ENCODE peak calls at places on chromosomes 3 and 15, in four cellular contexts. I is GM12878, W is H1, X is K562. V is an unnamed sample.

GRCh38 chr15:77541421-77542181 is 91.1 kb downstream of the LINGO1 start:
- DNase-seq in I (no peak), W (no peak), X (no peak), V (peak; percentile 22)

GRCh38 chr3:110296885-110297284 is 774.7 kb upstream of the NECTIN3 start:
- DNase-seq in I (no peak), W (no peak), X (no peak), V (peak; percentile 40)

GRCh38 chr15:64857421-64857820 is 15.7 kb downstream of the PLEKHO2 start:
- DNase-seq in I (no peak), W (no peak), X (no peak), V (peak; percentile 77)

GRCh38 chr15:33810806-33811205 is 157.5 kb upstream of the CHRM5 start:
- DNase-seq in I (no peak), W (no peak), X (no peak), V (no peak)

GRCh38 chr3:32399030-32399620 is 7.5 kb downstream of the CMTM7 start:
- DNase-seq in I (no peak), W (no peak), X (peak; percentile 68), V (peak; percentile 60)

GRCh38 chr15:69074011-69074842 is 59.7 kb downstream of the NOX5 start:
- DNase-seq in I (no peak), W (peak; percentile 54), X (peak; percentile 11), V (peak; percentile 54)

GRCh38 chr3:50658831-50659230 is 15.9 kb upstream of the DOCK3 start:
- DNase-seq in I (no peak), W (no peak), X (no peak), V (no peak)

GRCh38 chr15:93483923-93484322 is 394.9 kb upstream of the RGMA start:
- DNase-seq in I (no peak), W (no peak), X (no peak), V (no peak)

GRCh38 chr3:42698911-42699230 is 3.7 kb downstream of the HHATL start:
- DNase-seq in I (no peak), W (no peak), X (no peak), V (no peak)

GRCh38 chr3:127865941-127866340 is 43.6 kb upstream of the MGLL start:
- DNase-seq in I (no peak), W (no peak), X (no peak), V (peak; percentile 49)

GRCh38 chr3:38536686-38537085 is 40.5 kb downstream of the EXOG start:
- DNase-seq in I (no peak), W (no peak), X (no peak), V (no peak)

GRCh38 chr15:74913041-74913440 is 6.4 kb upstream of the FAM219B start:
- DNase-seq in I (no peak), W (no peak), X (no peak), V (peak; percentile 62)

GRCh38 chr15:85316244-85316934 is 64.0 kb upstream of the AKAP13 start:
- DNase-seq in I (no peak), W (no peak), X (no peak), V (peak; percentile 53)

GRCh38 chr3:160856450-160856849 is 100.4 kb downstream of the PPM1L start:
- DNase-seq in I (no peak), W (no peak), X (no peak), V (no peak)

GRCh38 chr15:40388941-40389823 is 6.7 kb downstream of the KNSTRN start:
- DNase-seq in I (no peak), W (no peak), X (no peak), V (no peak)

GRCh38 chr3:196739671-196740475 is at the start of gene PAK2:
- DNase-seq in I (peak; percentile 46), W (peak; percentile 68), X (peak; percentile 95), V (peak; percentile 79)

GRCh38 chr3:29385056-29385455 is 104.2 kb downstream of the RBMS3 start:
- DNase-seq in I (no peak), W (no peak), X (no peak), V (no peak)

GRCh38 chr3:141336672-141337522 is 31.4 kb upstream of the ZBTB38 start:
- DNase-seq in I (peak; percentile 95), W (no peak), X (peak; percentile 49), V (peak; percentile 87)

GRCh38 chr15:34628577-34629152 is 45.2 kb upstream of the GOLGA8B start:
- DNase-seq in I (no peak), W (no peak), X (no peak), V (peak; percentile 77)

GRCh38 chr15:27589260-27589659 is 509.9 kb downstream of the OCA2 start:
- DNase-seq in I (no peak), W (no peak), X (no peak), V (no peak)

GRCh38 chr3:127900536-127900935 is 14.5 kb upstream of the KBTBD12 start:
- DNase-seq in I (no peak), W (no peak), X (no peak), V (no peak)

GRCh38 chr3:72265250-72265649 is 480.3 kb upstream of the PROK2 start:
- DNase-seq in I (no peak), W (no peak), X (peak; percentile 55), V (no peak)

GRCh38 chr3:115279939-115280338 is 132.9 kb upstream of the ZBTB20 start:
- DNase-seq in I (no peak), W (no peak), X (no peak), V (peak; percentile 38)

GRCh38 chr15:59531066-59531465 is 80.5 kb upstream of the GCNT3 start:
- DNase-seq in I (no peak), W (no peak), X (no peak), V (no peak)

GRCh38 chr15:92343869-92344643 is 49.6 kb upstream of the ST8SIA2 start:
- DNase-seq in I (no peak), W (peak; percentile 23), X (no peak), V (no peak)

GRCh38 chr3:177410734-177411133 is 213.5 kb upstream of the TBL1XR1 start:
- DNase-seq in I (no peak), W (no peak), X (no peak), V (no peak)

GRCh38 chr3:9806688-9807589 is 3.1 kb upstream of the TTLL3 start:
- DNase-seq in I (no peak), W (no peak), X (no peak), V (no peak)

GRCh38 chr3:9809615-9810356 is at the start of gene TTLL3:
- DNase-seq in I (no peak), W (no peak), X (no peak), V (peak; percentile 36)

GRCh38 chr3:9807981-9808344 is 2.1 kb upstream of the TTLL3 start:
- DNase-seq in I (no peak), W (no peak), X (no peak), V (no peak)

GRCh38 chr3:9809239-9809614 is 835 bp upstream of the TTLL3 start:
- DNase-seq in I (no peak), W (no peak), X (no peak), V (no peak)

GRCh38 chr3:9808345-9809037 is 1.6 kb upstream of the TTLL3 start:
- DNase-seq in I (no peak), W (no peak), X (peak; percentile 44), V (peak; percentile 43)
- TF ChIP-seq CHD1 in I (no peak), W (no peak), X (no peak), V (no peak)

GRCh38 chr15:28888900-28889299 is 3.1 kb downstream of the APBA2 start:
- DNase-seq in I (no peak), W (no peak), X (no peak), V (no peak)
- TF ChIP-seq CTCF in I (no peak), W (no peak), X (no peak), V (no peak)

GRCh38 chr3:94472511-94472910 is 409.6 kb downstream of the NSUN3 start:
- DNase-seq in I (no peak), W (no peak), X (no peak), V (no peak)
- H2AFZ ChIP-seq in I (no peak overlapping the region), W (no peak overlapping the region), X (no peak overlapping the region), V (no peak overlapping the region)

GRCh38 chr3:103787879-103788278 is 1353.1 kb downstream of the ZPLD1 start:
- DNase-seq in I (no peak), W (no peak), X (no peak), V (no peak)

GRCh38 chr3:103785537-103785936 is 1350.7 kb downstream of the ZPLD1 start:
- DNase-seq in I (no peak), W (no peak), X (no peak), V (no peak)

GRCh38 chr3:103791786-103792515 is 1357.1 kb downstream of the ZPLD1 start:
- DNase-seq in I (no peak), W (no peak), X (no peak), V (no peak)

GRCh38 chr3:103787164-103787871 is 1352.5 kb downstream of the ZPLD1 start:
- DNase-seq in I (no peak), W (no peak), X (no peak), V (no peak)

DNA sequence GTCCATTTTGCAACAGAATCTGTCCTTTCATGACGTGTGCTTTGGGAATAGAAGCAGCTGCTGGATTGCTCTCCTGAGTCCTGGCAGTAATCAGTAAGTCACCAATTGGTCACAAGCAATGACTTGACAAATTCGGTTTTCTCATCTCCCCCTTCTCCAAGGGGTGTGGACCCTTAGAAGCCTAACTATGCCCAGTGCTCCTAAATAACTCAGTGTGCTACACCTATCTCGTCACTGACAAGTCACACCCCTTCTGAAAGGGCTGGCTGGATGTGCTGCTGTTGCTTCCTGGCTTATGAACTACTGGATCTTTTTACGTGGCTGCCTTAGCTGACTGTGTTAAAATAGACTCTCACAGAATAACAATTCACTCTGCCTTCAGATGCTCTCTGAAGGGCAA is 1351.5 kb downstream of the ZPLD1 start:
- DNase-seq in I (no peak), W (no peak), X (no peak), V (no peak)
- TF ChIP-seq CHD1 in I (no peak), W (no peak), X (no peak), V (no peak)

GRCh38 chr3:13709706-13710105 is 160.8 kb downstream of the FBLN2 start:
- DNase-seq in I (no peak), W (no peak), X (no peak), V (no peak)

GRCh38 chr3:13708301-13708700 is 159.4 kb downstream of the FBLN2 start:
- DNase-seq in I (no peak), W (no peak), X (no peak), V (no peak)

GRCh38 chr3:13711911-13712650 is 163.2 kb downstream of the FBLN2 start:
- DNase-seq in I (no peak), W (no peak), X (no peak), V (no peak)

GRCh38 chr3:13708871-13709595 is 160.1 kb downstream of the FBLN2 start:
- DNase-seq in I (no peak), W (no peak), X (no peak), V (no peak)

DNA sequence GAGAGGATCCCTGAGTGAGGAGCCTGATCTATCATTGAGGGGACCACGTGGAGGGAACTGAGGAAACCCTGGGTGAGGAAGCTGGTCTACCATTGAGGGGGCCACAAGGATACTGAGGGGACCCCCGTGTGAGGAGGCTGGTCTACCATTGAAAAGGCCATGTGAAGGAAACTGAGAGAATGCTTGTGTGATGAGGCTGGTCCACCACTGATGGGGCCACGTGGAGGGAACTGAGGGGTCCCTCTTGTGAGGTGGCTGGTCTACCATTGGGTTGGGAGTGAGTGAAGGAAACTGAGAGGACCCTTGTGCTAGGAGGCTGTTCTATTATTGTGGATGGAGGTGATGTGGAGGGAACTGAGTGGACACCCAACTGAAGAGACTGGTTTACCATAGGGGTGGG is 161.3 kb downstream of the FBLN2 start:
- DNase-seq in I (no peak), W (no peak), X (no peak), V (no peak)
- TF ChIP-seq CTCF in I (no peak), W (no peak), X (no peak), V (no peak)

GRCh38 chr3:52819936-52820335 is 10.5 kb downstream of the ITIH4 start:
- DNase-seq in I (no peak), W (no peak), X (no peak), V (no peak)
- H2AFZ ChIP-seq in I (no peak overlapping the region), W (no peak overlapping the region), X (no peak overlapping the region), V (no peak overlapping the region)